ENCODE peak calls at places on chromosomes 1 and 21, in four cellular contexts. One of them, this sample, is unnamed.
A peak's percentile ranks its signal among the peaks of the same experiment; 100 is the strongest.

GRCh38 chr1:206021008-206021795 is 2.5 kb downstream of the CTSE start:
- DNase-seq in posterior cingulate gyrus: no peak
- DNase-seq in stomach: peak; percentile 60
- DNase-seq in iris pigment epithelial cell: no peak
- DNase-seq in this sample: no peak

GRCh38 chr21:39837861-39838359 is 29.3 kb upstream of the PCP4 start:
- DNase-seq in iris pigment epithelial cell: no peak
- DNase-seq in posterior cingulate gyrus: no peak
- DNase-seq in stomach: no peak
- DNase-seq in this sample: no peak

GRCh38 chr1:116853680-116854191 is 56.0 kb upstream of the PTGFRN start:
- DNase-seq in stomach: peak; percentile 35
- DNase-seq in posterior cingulate gyrus: no peak
- DNase-seq in iris pigment epithelial cell: peak; percentile 89
- DNase-seq in this sample: no peak

GRCh38 chr21:44666401-44667320 is at the start of gene KRTAP12-2:
- DNase-seq in iris pigment epithelial cell: no peak
- DNase-seq in posterior cingulate gyrus: no peak
- DNase-seq in stomach: no peak
- DNase-seq in this sample: no peak

GRCh38 chr1:203197625-203198024 is 11.1 kb upstream of the CHI3L1 start:
- DNase-seq in stomach: no peak
- DNase-seq in iris pigment epithelial cell: peak; percentile 93
- DNase-seq in posterior cingulate gyrus: no peak
- DNase-seq in this sample: no peak

GRCh38 chr1:94265011-94265422 is 27.6 kb upstream of the ARHGAP29 start:
- DNase-seq in posterior cingulate gyrus: no peak
- DNase-seq in stomach: peak; percentile 60
- DNase-seq in iris pigment epithelial cell: no peak
- DNase-seq in this sample: no peak

GRCh38 chr1:54107131-54107530 is 45.7 kb downstream of the CDCP2 start:
- DNase-seq in posterior cingulate gyrus: no peak
- DNase-seq in stomach: no peak
- DNase-seq in iris pigment epithelial cell: peak; percentile 21
- DNase-seq in this sample: no peak

GRCh38 chr1:62508187-62508758 is 71.4 kb downstream of the USP1 start:
- DNase-seq in iris pigment epithelial cell: peak; percentile 61
- DNase-seq in posterior cingulate gyrus: no peak
- DNase-seq in stomach: no peak
- DNase-seq in this sample: no peak

GRCh38 chr1:4088676-4089075 is 188.6 kb upstream of the C1orf174 start:
- DNase-seq in iris pigment epithelial cell: no peak
- DNase-seq in posterior cingulate gyrus: no peak
- DNase-seq in stomach: no peak
- DNase-seq in this sample: no peak

GRCh38 chr1:74463301-74463988 is 49.0 kb downstream of the LRRC53 start:
- DNase-seq in iris pigment epithelial cell: no peak
- DNase-seq in stomach: no peak
- DNase-seq in posterior cingulate gyrus: no peak
- DNase-seq in this sample: no peak

GRCh38 chr1:4178501-4178900 is 278.4 kb upstream of the C1orf174 start:
- DNase-seq in iris pigment epithelial cell: no peak
- DNase-seq in posterior cingulate gyrus: no peak
- DNase-seq in stomach: no peak
- DNase-seq in this sample: no peak

GRCh38 chr21:42308161-42308913 is 6.9 kb downstream of the TFF3 start:
- DNase-seq in iris pigment epithelial cell: no peak
- DNase-seq in posterior cingulate gyrus: no peak
- DNase-seq in stomach: peak; percentile 11
- DNase-seq in this sample: no peak

GRCh38 chr1:178282949-178283367 is 189.1 kb downstream of the RASAL2 start:
- DNase-seq in stomach: no peak
- DNase-seq in iris pigment epithelial cell: peak; percentile 90
- DNase-seq in posterior cingulate gyrus: no peak
- DNase-seq in this sample: no peak

GRCh38 chr1:15852036-15852827 is 4.7 kb downstream of the SPEN start:
- DNase-seq in iris pigment epithelial cell: no peak
- DNase-seq in posterior cingulate gyrus: no peak
- DNase-seq in stomach: no peak
- DNase-seq in this sample: no peak

GRCh38 chr1:93588206-93588605 is 93.4 kb downstream of the BCAR3 start:
- DNase-seq in iris pigment epithelial cell: peak; percentile 86
- DNase-seq in posterior cingulate gyrus: no peak
- DNase-seq in stomach: no peak
- DNase-seq in this sample: no peak

GRCh38 chr1:31723828-31724359 is 20.1 kb upstream of the COL16A1 start:
- DNase-seq in stomach: peak; percentile 74
- DNase-seq in posterior cingulate gyrus: peak; percentile 66
- DNase-seq in iris pigment epithelial cell: peak; percentile 57
- DNase-seq in this sample: peak; percentile 65

GRCh38 chr1:232764458-232765231 is 40.6 kb upstream of the MAP10 start:
- DNase-seq in posterior cingulate gyrus: no peak
- DNase-seq in iris pigment epithelial cell: no peak
- DNase-seq in stomach: no peak
- DNase-seq in this sample: peak; percentile 32

GRCh38 chr1:50308883-50309282 is 114.4 kb downstream of the DMRTA2 start:
- DNase-seq in iris pigment epithelial cell: peak; percentile 28
- DNase-seq in posterior cingulate gyrus: no peak
- DNase-seq in stomach: no peak
- DNase-seq in this sample: peak; percentile 53

GRCh38 chr1:109926662-109927300 is 16.1 kb downstream of the CSF1 start:
- DNase-seq in iris pigment epithelial cell: peak; percentile 66
- DNase-seq in posterior cingulate gyrus: no peak
- DNase-seq in stomach: peak; percentile 25
- DNase-seq in this sample: no peak

GRCh38 chr1:165367375-165367993 is 11.0 kb upstream of the LMX1A start:
- DNase-seq in stomach: peak; percentile 86
- DNase-seq in iris pigment epithelial cell: peak; percentile 64
- DNase-seq in posterior cingulate gyrus: no peak
- DNase-seq in this sample: peak; percentile 91

GRCh38 chr1:145891143-145891542 is 5.5 kb upstream of the ANKRD35 start:
- DNase-seq in iris pigment epithelial cell: peak; percentile 58
- DNase-seq in stomach: peak; percentile 67
- DNase-seq in posterior cingulate gyrus: no peak
- DNase-seq in this sample: no peak

GRCh38 chr1:230877139-230877923 is 9.0 kb upstream of the C1orf198 start:
- DNase-seq in posterior cingulate gyrus: no peak
- DNase-seq in stomach: no peak
- DNase-seq in iris pigment epithelial cell: peak; percentile 50
- DNase-seq in this sample: no peak

GRCh38 chr1:30847358-30847972 is 61.1 kb downstream of the SDC3 start:
- DNase-seq in stomach: peak; percentile 74
- DNase-seq in posterior cingulate gyrus: peak; percentile 58
- DNase-seq in iris pigment epithelial cell: peak; percentile 44
- DNase-seq in this sample: peak; percentile 44

GRCh38 chr1:101915597-101915996 is 81.1 kb downstream of the OLFM3 start:
- DNase-seq in stomach: no peak
- DNase-seq in iris pigment epithelial cell: no peak
- DNase-seq in posterior cingulate gyrus: no peak
- DNase-seq in this sample: no peak

GRCh38 chr1:63640633-63641567 is 47.7 kb downstream of the PGM1 start:
- DNase-seq in iris pigment epithelial cell: no peak
- DNase-seq in posterior cingulate gyrus: no peak
- DNase-seq in stomach: no peak
- DNase-seq in this sample: no peak

GRCh38 chr1:230201445-230201844 is 134.4 kb downstream of the GALNT2 start:
- DNase-seq in stomach: no peak
- DNase-seq in posterior cingulate gyrus: no peak
- DNase-seq in iris pigment epithelial cell: no peak
- DNase-seq in this sample: no peak

GRCh38 chr21:41763996-41764395 is 2.9 kb downstream of the RIPK4 start:
- DNase-seq in stomach: no peak
- DNase-seq in iris pigment epithelial cell: no peak
- DNase-seq in posterior cingulate gyrus: no peak
- DNase-seq in this sample: no peak

GRCh38 chr1:100657876-100658715 is 61.4 kb upstream of the VCAM1 start:
- DNase-seq in stomach: no peak
- DNase-seq in posterior cingulate gyrus: no peak
- DNase-seq in iris pigment epithelial cell: peak; percentile 20
- DNase-seq in this sample: no peak

GRCh38 chr1:17774452-17774851 is 19.3 kb downstream of the ACTL8 start:
- DNase-seq in posterior cingulate gyrus: no peak
- DNase-seq in iris pigment epithelial cell: no peak
- DNase-seq in stomach: no peak
- DNase-seq in this sample: no peak

GRCh38 chr1:25045480-25046193 is 115.6 kb upstream of the RUNX3 start:
- DNase-seq in iris pigment epithelial cell: no peak
- DNase-seq in stomach: no peak
- DNase-seq in posterior cingulate gyrus: no peak
- DNase-seq in this sample: no peak

GRCh38 chr1:2802421-2802961 is 998 bp upstream of the TTC34 start:
- DNase-seq in stomach: no peak
- DNase-seq in iris pigment epithelial cell: no peak
- DNase-seq in posterior cingulate gyrus: peak; percentile 11
- DNase-seq in this sample: no peak

GRCh38 chr1:33152685-33153432 is 29.0 kb downstream of the TRIM62 start:
- DNase-seq in posterior cingulate gyrus: peak; percentile 50
- DNase-seq in stomach: peak; percentile 26
- DNase-seq in iris pigment epithelial cell: no peak
- DNase-seq in this sample: peak; percentile 23

GRCh38 chr1:37605061-37605650 is 9.4 kb upstream of the GNL2 start:
- DNase-seq in iris pigment epithelial cell: no peak
- DNase-seq in stomach: no peak
- DNase-seq in posterior cingulate gyrus: no peak
- DNase-seq in this sample: no peak

This sample was measured in thyroid gland.